ENCODE peak calls at places on chromosomes 11 and 22, in ten cellular contexts. One of them, this sample, is unnamed. For H3K36me3 and H3K4me1, the result is how much of the 10 kb centered on the place peaks cover.

GRCh38 chr11:27673979-27674663 is 26.1 kb downstream of the BDNF start:
- DNase-seq in effector memory CD4-positive, alpha-beta T cell: no peak
- DNase-seq in kidney: no peak
- DNase-seq in mammary epithelial cell: peak
- DNase-seq in CD8-positive, alpha-beta memory T cell: no peak
- DNase-seq in transverse colon: no peak
- DNase-seq in thoracic aorta: no peak
- DNase-seq in CD4-positive, alpha-beta memory T cell: no peak
- DNase-seq in neural progenitor cell: no peak
- DNase-seq in left ventricle myocardium inferior: no peak
- DNase-seq in this sample: no peak

GRCh38 chr11:123111465-123111864 is 49.5 kb upstream of the HSPA8 start:
- DNase-seq in effector memory CD4-positive, alpha-beta T cell: no peak
- DNase-seq in kidney: no peak
- DNase-seq in mammary epithelial cell: peak
- DNase-seq in CD8-positive, alpha-beta memory T cell: peak
- DNase-seq in transverse colon: no peak
- DNase-seq in thoracic aorta: no peak
- DNase-seq in CD4-positive, alpha-beta memory T cell: peak
- DNase-seq in neural progenitor cell: peak
- DNase-seq in left ventricle myocardium inferior: no peak
- DNase-seq in this sample: peak

GRCh38 chr22:41848468-41848867 is 15.6 kb downstream of the SREBF2 start:
- DNase-seq in effector memory CD4-positive, alpha-beta T cell: no peak
- DNase-seq in kidney: no peak
- DNase-seq in mammary epithelial cell: no peak
- DNase-seq in CD8-positive, alpha-beta memory T cell: no peak
- DNase-seq in transverse colon: peak
- DNase-seq in thoracic aorta: no peak
- DNase-seq in CD4-positive, alpha-beta memory T cell: no peak
- DNase-seq in neural progenitor cell: no peak
- DNase-seq in left ventricle myocardium inferior: peak
- DNase-seq in this sample: no peak

GRCh38 chr22:20010307-20011122 is 6.1 kb downstream of the ARVCF start:
- DNase-seq in effector memory CD4-positive, alpha-beta T cell: no peak
- DNase-seq in kidney: peak
- DNase-seq in mammary epithelial cell: peak
- DNase-seq in CD8-positive, alpha-beta memory T cell: no peak
- DNase-seq in transverse colon: no peak
- DNase-seq in thoracic aorta: no peak
- DNase-seq in CD4-positive, alpha-beta memory T cell: no peak
- DNase-seq in neural progenitor cell: no peak
- DNase-seq in left ventricle myocardium inferior: no peak
- DNase-seq in this sample: no peak

GRCh38 chr11:117835576-117835975 is 11.0 kb upstream of the FXYD2 start:
- DNase-seq in effector memory CD4-positive, alpha-beta T cell: no peak
- DNase-seq in kidney: peak
- DNase-seq in mammary epithelial cell: no peak
- DNase-seq in CD8-positive, alpha-beta memory T cell: no peak
- DNase-seq in transverse colon: no peak
- DNase-seq in thoracic aorta: no peak
- DNase-seq in CD4-positive, alpha-beta memory T cell: no peak
- DNase-seq in neural progenitor cell: no peak
- DNase-seq in left ventricle myocardium inferior: no peak
- DNase-seq in this sample: no peak

GRCh38 chr22:36329217-36330078 is 58.3 kb downstream of the MYH9 start:
- DNase-seq in effector memory CD4-positive, alpha-beta T cell: peak
- DNase-seq in kidney: peak
- DNase-seq in mammary epithelial cell: peak
- DNase-seq in CD8-positive, alpha-beta memory T cell: peak
- DNase-seq in transverse colon: peak
- DNase-seq in thoracic aorta: peak
- DNase-seq in CD4-positive, alpha-beta memory T cell: peak
- DNase-seq in neural progenitor cell: peak
- DNase-seq in left ventricle myocardium inferior: peak
- DNase-seq in this sample: no peak

GRCh38 chr22:42962295-42963230 is 52.4 kb downstream of the PACSIN2 start:
- DNase-seq in effector memory CD4-positive, alpha-beta T cell: no peak
- DNase-seq in kidney: peak
- DNase-seq in mammary epithelial cell: peak
- DNase-seq in CD8-positive, alpha-beta memory T cell: no peak
- DNase-seq in transverse colon: peak
- DNase-seq in thoracic aorta: no peak
- DNase-seq in CD4-positive, alpha-beta memory T cell: no peak
- DNase-seq in neural progenitor cell: no peak
- DNase-seq in left ventricle myocardium inferior: no peak
- DNase-seq in this sample: no peak

GRCh38 chr11:116613201-116613910 is 159.4 kb downstream of the BUD13 start:
- DNase-seq in effector memory CD4-positive, alpha-beta T cell: no peak
- DNase-seq in kidney: no peak
- DNase-seq in mammary epithelial cell: no peak
- DNase-seq in CD8-positive, alpha-beta memory T cell: no peak
- DNase-seq in transverse colon: no peak
- DNase-seq in thoracic aorta: no peak
- DNase-seq in CD4-positive, alpha-beta memory T cell: no peak
- DNase-seq in neural progenitor cell: no peak
- DNase-seq in left ventricle myocardium inferior: no peak
- DNase-seq in this sample: no peak

GRCh38 chr11:79397252-79397651 is 43.6 kb downstream of the TENM4 start:
- DNase-seq in effector memory CD4-positive, alpha-beta T cell: no peak
- DNase-seq in kidney: no peak
- DNase-seq in mammary epithelial cell: peak
- DNase-seq in CD8-positive, alpha-beta memory T cell: no peak
- DNase-seq in transverse colon: no peak
- DNase-seq in thoracic aorta: no peak
- DNase-seq in CD4-positive, alpha-beta memory T cell: no peak
- DNase-seq in neural progenitor cell: no peak
- DNase-seq in left ventricle myocardium inferior: no peak
- DNase-seq in this sample: no peak

GRCh38 chr22:48303360-48303725 is 1524.3 kb downstream of the BRD1 start:
- DNase-seq in effector memory CD4-positive, alpha-beta T cell: no peak
- DNase-seq in kidney: no peak
- DNase-seq in mammary epithelial cell: no peak
- DNase-seq in CD8-positive, alpha-beta memory T cell: no peak
- DNase-seq in transverse colon: no peak
- DNase-seq in thoracic aorta: no peak
- DNase-seq in CD4-positive, alpha-beta memory T cell: no peak
- DNase-seq in neural progenitor cell: no peak
- DNase-seq in left ventricle myocardium inferior: no peak
- DNase-seq in this sample: no peak

GRCh38 chr22:42439821-42440674 is 7.8 kb upstream of the NFAM1 start:
- DNase-seq in effector memory CD4-positive, alpha-beta T cell: no peak
- DNase-seq in kidney: peak
- DNase-seq in mammary epithelial cell: peak
- DNase-seq in CD8-positive, alpha-beta memory T cell: no peak
- DNase-seq in transverse colon: no peak
- DNase-seq in thoracic aorta: no peak
- DNase-seq in CD4-positive, alpha-beta memory T cell: no peak
- DNase-seq in neural progenitor cell: no peak
- DNase-seq in left ventricle myocardium inferior: no peak
- DNase-seq in this sample: no peak

GRCh38 chr11:48047616-48048015 is 67.3 kb downstream of the PTPRJ start:
- DNase-seq in effector memory CD4-positive, alpha-beta T cell: no peak
- DNase-seq in kidney: peak
- DNase-seq in mammary epithelial cell: peak
- DNase-seq in CD8-positive, alpha-beta memory T cell: no peak
- DNase-seq in transverse colon: no peak
- DNase-seq in thoracic aorta: no peak
- DNase-seq in CD4-positive, alpha-beta memory T cell: no peak
- DNase-seq in neural progenitor cell: no peak
- DNase-seq in left ventricle myocardium inferior: no peak
- DNase-seq in this sample: no peak

GRCh38 chr11:130525307-130525706 is 76.9 kb downstream of the ADAMTS15 start:
- DNase-seq in effector memory CD4-positive, alpha-beta T cell: no peak
- DNase-seq in kidney: no peak
- DNase-seq in mammary epithelial cell: no peak
- DNase-seq in CD8-positive, alpha-beta memory T cell: no peak
- DNase-seq in transverse colon: no peak
- DNase-seq in thoracic aorta: no peak
- DNase-seq in CD4-positive, alpha-beta memory T cell: no peak
- DNase-seq in neural progenitor cell: no peak
- DNase-seq in left ventricle myocardium inferior: no peak
- DNase-seq in this sample: no peak

GRCh38 chr11:1076061-1076665 is 1.5 kb downstream of the MUC2 start:
- DNase-seq in effector memory CD4-positive, alpha-beta T cell: no peak
- DNase-seq in kidney: peak
- DNase-seq in mammary epithelial cell: no peak
- DNase-seq in CD8-positive, alpha-beta memory T cell: no peak
- DNase-seq in transverse colon: no peak
- DNase-seq in thoracic aorta: no peak
- DNase-seq in CD4-positive, alpha-beta memory T cell: no peak
- DNase-seq in neural progenitor cell: no peak
- DNase-seq in left ventricle myocardium inferior: no peak
- DNase-seq in this sample: no peak

GRCh38 chr11:93844568-93844967 is 5.8 kb downstream of the VSTM5 start:
- DNase-seq in effector memory CD4-positive, alpha-beta T cell: no peak
- DNase-seq in kidney: no peak
- DNase-seq in mammary epithelial cell: peak
- DNase-seq in CD8-positive, alpha-beta memory T cell: no peak
- DNase-seq in transverse colon: no peak
- DNase-seq in thoracic aorta: no peak
- DNase-seq in CD4-positive, alpha-beta memory T cell: no peak
- DNase-seq in neural progenitor cell: no peak
- DNase-seq in left ventricle myocardium inferior: no peak
- DNase-seq in this sample: no peak

GRCh38 chr11:128716231-128716630 is 22.4 kb downstream of the FLI1 start:
- DNase-seq in effector memory CD4-positive, alpha-beta T cell: no peak
- DNase-seq in kidney: no peak
- DNase-seq in mammary epithelial cell: no peak
- DNase-seq in CD8-positive, alpha-beta memory T cell: peak
- DNase-seq in transverse colon: no peak
- DNase-seq in thoracic aorta: no peak
- DNase-seq in CD4-positive, alpha-beta memory T cell: no peak
- DNase-seq in neural progenitor cell: no peak
- DNase-seq in left ventricle myocardium inferior: no peak
- DNase-seq in this sample: no peak
- H3K36me3 ChIP-seq in effector memory CD4-positive, alpha-beta T cell: under half
- H3K36me3 ChIP-seq in kidney: under half
- H3K36me3 ChIP-seq in mammary epithelial cell: under half
- H3K36me3 ChIP-seq in CD8-positive, alpha-beta memory T cell: under half
- H3K36me3 ChIP-seq in transverse colon: under half
- H3K36me3 ChIP-seq in thoracic aorta: under half
- H3K36me3 ChIP-seq in CD4-positive, alpha-beta memory T cell: under half
- H3K36me3 ChIP-seq in neural progenitor cell: under half
- H3K36me3 ChIP-seq in left ventricle myocardium inferior: under half
- H3K36me3 ChIP-seq in this sample: under half

DNA sequence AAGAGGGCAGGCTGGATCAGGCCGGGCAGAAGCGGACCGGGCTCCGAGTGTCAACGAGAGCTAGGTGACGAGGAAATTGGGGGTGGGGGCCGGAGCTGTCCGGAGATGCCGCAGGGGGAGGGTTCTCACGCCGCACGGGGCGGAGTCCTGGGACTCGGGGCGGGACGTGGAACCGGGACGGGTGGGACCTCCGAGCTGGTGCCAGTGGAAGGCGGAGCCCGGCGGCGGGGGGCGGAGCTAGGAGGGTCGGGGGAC is 207 bp downstream of the FKBP2 start:
- DNase-seq in effector memory CD4-positive, alpha-beta T cell: no peak
- DNase-seq in kidney: no peak
- DNase-seq in mammary epithelial cell: peak
- DNase-seq in CD8-positive, alpha-beta memory T cell: no peak
- DNase-seq in transverse colon: no peak
- DNase-seq in thoracic aorta: no peak
- DNase-seq in CD4-positive, alpha-beta memory T cell: no peak
- DNase-seq in neural progenitor cell: no peak
- DNase-seq in left ventricle myocardium inferior: no peak
- DNase-seq in this sample: no peak
- H3K4me1 ChIP-seq in effector memory CD4-positive, alpha-beta T cell: under half
- H3K4me1 ChIP-seq in kidney: under half
- H3K4me1 ChIP-seq in mammary epithelial cell: under half
- H3K4me1 ChIP-seq in CD8-positive, alpha-beta memory T cell: under half
- H3K4me1 ChIP-seq in transverse colon: under half
- H3K4me1 ChIP-seq in thoracic aorta: under half
- H3K4me1 ChIP-seq in CD4-positive, alpha-beta memory T cell: under half
- H3K4me1 ChIP-seq in neural progenitor cell: under half
- H3K4me1 ChIP-seq in left ventricle myocardium inferior: half or more
- H3K4me1 ChIP-seq in this sample: under half

GRCh38 chr11:12229450-12230229 is 119.2 kb downstream of the MICAL2 start:
- DNase-seq in effector memory CD4-positive, alpha-beta T cell: no peak
- DNase-seq in kidney: no peak
- DNase-seq in mammary epithelial cell: no peak
- DNase-seq in CD8-positive, alpha-beta memory T cell: no peak
- DNase-seq in transverse colon: peak
- DNase-seq in thoracic aorta: no peak
- DNase-seq in CD4-positive, alpha-beta memory T cell: no peak
- DNase-seq in neural progenitor cell: no peak
- DNase-seq in left ventricle myocardium inferior: no peak
- DNase-seq in this sample: no peak
- H3K36me3 ChIP-seq in effector memory CD4-positive, alpha-beta T cell: under half
- H3K36me3 ChIP-seq in kidney: under half
- H3K36me3 ChIP-seq in mammary epithelial cell: under half
- H3K36me3 ChIP-seq in CD8-positive, alpha-beta memory T cell: under half
- H3K36me3 ChIP-seq in transverse colon: under half
- H3K36me3 ChIP-seq in thoracic aorta: half or more
- H3K36me3 ChIP-seq in CD4-positive, alpha-beta memory T cell: under half
- H3K36me3 ChIP-seq in neural progenitor cell: under half
- H3K36me3 ChIP-seq in left ventricle myocardium inferior: half or more
- H3K36me3 ChIP-seq in this sample: under half

GRCh38 chr11:12846766-12847615 is 162.1 kb upstream of the RASSF10 start:
- DNase-seq in effector memory CD4-positive, alpha-beta T cell: no peak
- DNase-seq in kidney: no peak
- DNase-seq in mammary epithelial cell: no peak
- DNase-seq in CD8-positive, alpha-beta memory T cell: no peak
- DNase-seq in transverse colon: no peak
- DNase-seq in thoracic aorta: no peak
- DNase-seq in CD4-positive, alpha-beta memory T cell: no peak
- DNase-seq in neural progenitor cell: no peak
- DNase-seq in left ventricle myocardium inferior: no peak
- DNase-seq in this sample: no peak
- H3K4me1 ChIP-seq in effector memory CD4-positive, alpha-beta T cell: under half
- H3K4me1 ChIP-seq in kidney: under half
- H3K4me1 ChIP-seq in mammary epithelial cell: under half
- H3K4me1 ChIP-seq in CD8-positive, alpha-beta memory T cell: under half
- H3K4me1 ChIP-seq in transverse colon: under half
- H3K4me1 ChIP-seq in thoracic aorta: under half
- H3K4me1 ChIP-seq in CD4-positive, alpha-beta memory T cell: under half
- H3K4me1 ChIP-seq in neural progenitor cell: half or more
- H3K4me1 ChIP-seq in left ventricle myocardium inferior: under half
- H3K4me1 ChIP-seq in this sample: under half